ENCODE peak calls at places on chromosomes 7 and 10, in nine cellular contexts. One of them, this sample, is unnamed.

GRCh38 chr10:46545861-46546590 is 10.4 kb downstream of the GPRIN2 start:
- DNase-seq in T follicular helper cell: no peak
- DNase-seq in NCI-H1930: no peak
- DNase-seq in cardiac fibroblast: no peak
- DNase-seq in stimulated activated CD4-positive, alpha-beta T cell treated with anti-CD3 and anti-CD28 coated beads, Interleukin-1b, Interleukin-23, amount 100 ng/mL, for 4 hours: no peak
- DNase-seq in hippocampal formation: no peak
- DNase-seq in activated CD4-positive, alpha-beta memory T cell treated with anti-CD3 and anti-CD28 coated beads for 36 hours: no peak
- DNase-seq in stomach: peak
- DNase-seq in head of caudate nucleus: peak
- DNase-seq in this sample: peak

GRCh38 chr10:103543617-103544525 is 50.4 kb downstream of the NEURL1 start:
- DNase-seq in T follicular helper cell: no peak
- DNase-seq in NCI-H1930: no peak
- DNase-seq in cardiac fibroblast: no peak
- DNase-seq in stimulated activated CD4-positive, alpha-beta T cell treated with anti-CD3 and anti-CD28 coated beads, Interleukin-1b, Interleukin-23, amount 100 ng/mL, for 4 hours: no peak
- DNase-seq in hippocampal formation: no peak
- DNase-seq in activated CD4-positive, alpha-beta memory T cell treated with anti-CD3 and anti-CD28 coated beads for 36 hours: no peak
- DNase-seq in stomach: peak
- DNase-seq in head of caudate nucleus: no peak
- DNase-seq in this sample: no peak

GRCh38 chr10:15347205-15347604 is 23.9 kb downstream of the FAM171A1 start:
- DNase-seq in T follicular helper cell: no peak
- DNase-seq in NCI-H1930: no peak
- DNase-seq in cardiac fibroblast: no peak
- DNase-seq in stimulated activated CD4-positive, alpha-beta T cell treated with anti-CD3 and anti-CD28 coated beads, Interleukin-1b, Interleukin-23, amount 100 ng/mL, for 4 hours: no peak
- DNase-seq in hippocampal formation: no peak
- DNase-seq in activated CD4-positive, alpha-beta memory T cell treated with anti-CD3 and anti-CD28 coated beads for 36 hours: no peak
- DNase-seq in stomach: no peak
- DNase-seq in head of caudate nucleus: no peak
- DNase-seq in this sample: no peak

GRCh38 chr10:70544431-70545340 is 57.9 kb downstream of the PRF1 start:
- DNase-seq in T follicular helper cell: no peak
- DNase-seq in NCI-H1930: no peak
- DNase-seq in cardiac fibroblast: no peak
- DNase-seq in stimulated activated CD4-positive, alpha-beta T cell treated with anti-CD3 and anti-CD28 coated beads, Interleukin-1b, Interleukin-23, amount 100 ng/mL, for 4 hours: no peak
- DNase-seq in hippocampal formation: no peak
- DNase-seq in activated CD4-positive, alpha-beta memory T cell treated with anti-CD3 and anti-CD28 coated beads for 36 hours: no peak
- DNase-seq in stomach: no peak
- DNase-seq in head of caudate nucleus: no peak
- DNase-seq in this sample: no peak

GRCh38 chr10:48209246-48209645 is 65.2 kb downstream of the FRMPD2 start:
- DNase-seq in T follicular helper cell: no peak
- DNase-seq in NCI-H1930: no peak
- DNase-seq in cardiac fibroblast: peak
- DNase-seq in stimulated activated CD4-positive, alpha-beta T cell treated with anti-CD3 and anti-CD28 coated beads, Interleukin-1b, Interleukin-23, amount 100 ng/mL, for 4 hours: no peak
- DNase-seq in hippocampal formation: no peak
- DNase-seq in activated CD4-positive, alpha-beta memory T cell treated with anti-CD3 and anti-CD28 coated beads for 36 hours: no peak
- DNase-seq in stomach: no peak
- DNase-seq in head of caudate nucleus: no peak
- DNase-seq in this sample: no peak

GRCh38 chr10:44030132-44030531 is 354.8 kb downstream of the CXCL12 start:
- DNase-seq in T follicular helper cell: peak
- DNase-seq in NCI-H1930: no peak
- DNase-seq in cardiac fibroblast: no peak
- DNase-seq in stimulated activated CD4-positive, alpha-beta T cell treated with anti-CD3 and anti-CD28 coated beads, Interleukin-1b, Interleukin-23, amount 100 ng/mL, for 4 hours: no peak
- DNase-seq in hippocampal formation: no peak
- DNase-seq in activated CD4-positive, alpha-beta memory T cell treated with anti-CD3 and anti-CD28 coated beads for 36 hours: peak
- DNase-seq in stomach: no peak
- DNase-seq in head of caudate nucleus: no peak
- DNase-seq in this sample: no peak

GRCh38 chr7:12062062-12062461 is 149.0 kb upstream of the TMEM106B start:
- DNase-seq in T follicular helper cell: no peak
- DNase-seq in NCI-H1930: no peak
- DNase-seq in cardiac fibroblast: no peak
- DNase-seq in stimulated activated CD4-positive, alpha-beta T cell treated with anti-CD3 and anti-CD28 coated beads, Interleukin-1b, Interleukin-23, amount 100 ng/mL, for 4 hours: no peak
- DNase-seq in hippocampal formation: no peak
- DNase-seq in activated CD4-positive, alpha-beta memory T cell treated with anti-CD3 and anti-CD28 coated beads for 36 hours: no peak
- DNase-seq in stomach: no peak
- DNase-seq in head of caudate nucleus: no peak
- DNase-seq in this sample: no peak

GRCh38 chr10:115050375-115050960 is 42.7 kb upstream of the ATRNL1 start:
- DNase-seq in T follicular helper cell: no peak
- DNase-seq in NCI-H1930: no peak
- DNase-seq in cardiac fibroblast: no peak
- DNase-seq in stimulated activated CD4-positive, alpha-beta T cell treated with anti-CD3 and anti-CD28 coated beads, Interleukin-1b, Interleukin-23, amount 100 ng/mL, for 4 hours: no peak
- DNase-seq in hippocampal formation: no peak
- DNase-seq in activated CD4-positive, alpha-beta memory T cell treated with anti-CD3 and anti-CD28 coated beads for 36 hours: no peak
- DNase-seq in stomach: no peak
- DNase-seq in head of caudate nucleus: no peak
- DNase-seq in this sample: no peak

GRCh38 chr7:47039899-47040298 is 542.0 kb downstream of the TNS3 start:
- DNase-seq in T follicular helper cell: no peak
- DNase-seq in NCI-H1930: no peak
- DNase-seq in cardiac fibroblast: peak
- DNase-seq in stimulated activated CD4-positive, alpha-beta T cell treated with anti-CD3 and anti-CD28 coated beads, Interleukin-1b, Interleukin-23, amount 100 ng/mL, for 4 hours: no peak
- DNase-seq in hippocampal formation: no peak
- DNase-seq in activated CD4-positive, alpha-beta memory T cell treated with anti-CD3 and anti-CD28 coated beads for 36 hours: no peak
- DNase-seq in stomach: no peak
- DNase-seq in head of caudate nucleus: no peak
- DNase-seq in this sample: no peak

GRCh38 chr10:91700788-91701444 is 68.0 kb upstream of the PPP1R3C start:
- DNase-seq in T follicular helper cell: no peak
- DNase-seq in NCI-H1930: no peak
- DNase-seq in cardiac fibroblast: peak
- DNase-seq in stimulated activated CD4-positive, alpha-beta T cell treated with anti-CD3 and anti-CD28 coated beads, Interleukin-1b, Interleukin-23, amount 100 ng/mL, for 4 hours: no peak
- DNase-seq in hippocampal formation: no peak
- DNase-seq in activated CD4-positive, alpha-beta memory T cell treated with anti-CD3 and anti-CD28 coated beads for 36 hours: no peak
- DNase-seq in stomach: no peak
- DNase-seq in head of caudate nucleus: no peak
- DNase-seq in this sample: no peak

GRCh38 chr7:44177570-44178131 is 11.6 kb downstream of the GCK start:
- DNase-seq in T follicular helper cell: no peak
- DNase-seq in NCI-H1930: no peak
- DNase-seq in cardiac fibroblast: peak
- DNase-seq in stimulated activated CD4-positive, alpha-beta T cell treated with anti-CD3 and anti-CD28 coated beads, Interleukin-1b, Interleukin-23, amount 100 ng/mL, for 4 hours: no peak
- DNase-seq in hippocampal formation: peak
- DNase-seq in activated CD4-positive, alpha-beta memory T cell treated with anti-CD3 and anti-CD28 coated beads for 36 hours: no peak
- DNase-seq in stomach: no peak
- DNase-seq in head of caudate nucleus: peak
- DNase-seq in this sample: peak

GRCh38 chr7:164882-165660 is 27.3 kb upstream of the FAM20C start:
- DNase-seq in T follicular helper cell: no peak
- DNase-seq in NCI-H1930: no peak
- DNase-seq in cardiac fibroblast: no peak
- DNase-seq in stimulated activated CD4-positive, alpha-beta T cell treated with anti-CD3 and anti-CD28 coated beads, Interleukin-1b, Interleukin-23, amount 100 ng/mL, for 4 hours: no peak
- DNase-seq in hippocampal formation: no peak
- DNase-seq in activated CD4-positive, alpha-beta memory T cell treated with anti-CD3 and anti-CD28 coated beads for 36 hours: no peak
- DNase-seq in stomach: peak
- DNase-seq in head of caudate nucleus: peak
- DNase-seq in this sample: no peak

GRCh38 chr7:461453-462172 is 58.0 kb downstream of the PDGFA start:
- DNase-seq in T follicular helper cell: no peak
- DNase-seq in NCI-H1930: no peak
- DNase-seq in cardiac fibroblast: peak
- DNase-seq in stimulated activated CD4-positive, alpha-beta T cell treated with anti-CD3 and anti-CD28 coated beads, Interleukin-1b, Interleukin-23, amount 100 ng/mL, for 4 hours: no peak
- DNase-seq in hippocampal formation: no peak
- DNase-seq in activated CD4-positive, alpha-beta memory T cell treated with anti-CD3 and anti-CD28 coated beads for 36 hours: no peak
- DNase-seq in stomach: no peak
- DNase-seq in head of caudate nucleus: peak
- DNase-seq in this sample: no peak

GRCh38 chr10:33163941-33164824 is 170.3 kb downstream of the NRP1 start:
- DNase-seq in T follicular helper cell: no peak
- DNase-seq in NCI-H1930: no peak
- DNase-seq in cardiac fibroblast: no peak
- DNase-seq in stimulated activated CD4-positive, alpha-beta T cell treated with anti-CD3 and anti-CD28 coated beads, Interleukin-1b, Interleukin-23, amount 100 ng/mL, for 4 hours: no peak
- DNase-seq in hippocampal formation: no peak
- DNase-seq in activated CD4-positive, alpha-beta memory T cell treated with anti-CD3 and anti-CD28 coated beads for 36 hours: no peak
- DNase-seq in stomach: no peak
- DNase-seq in head of caudate nucleus: no peak
- DNase-seq in this sample: no peak

GRCh38 chr7:107150375-107151073 is 18.3 kb upstream of the HBP1 start:
- DNase-seq in T follicular helper cell: peak
- DNase-seq in NCI-H1930: peak
- DNase-seq in cardiac fibroblast: peak
- DNase-seq in stimulated activated CD4-positive, alpha-beta T cell treated with anti-CD3 and anti-CD28 coated beads, Interleukin-1b, Interleukin-23, amount 100 ng/mL, for 4 hours: peak
- DNase-seq in hippocampal formation: peak
- DNase-seq in activated CD4-positive, alpha-beta memory T cell treated with anti-CD3 and anti-CD28 coated beads for 36 hours: peak
- DNase-seq in stomach: peak
- DNase-seq in head of caudate nucleus: peak
- DNase-seq in this sample: no peak

GRCh38 chr10:132390455-132391371 is 6.3 kb upstream of the PWWP2B start:
- DNase-seq in T follicular helper cell: no peak
- DNase-seq in NCI-H1930: no peak
- DNase-seq in cardiac fibroblast: no peak
- DNase-seq in stimulated activated CD4-positive, alpha-beta T cell treated with anti-CD3 and anti-CD28 coated beads, Interleukin-1b, Interleukin-23, amount 100 ng/mL, for 4 hours: no peak
- DNase-seq in hippocampal formation: no peak
- DNase-seq in activated CD4-positive, alpha-beta memory T cell treated with anti-CD3 and anti-CD28 coated beads for 36 hours: no peak
- DNase-seq in stomach: peak
- DNase-seq in head of caudate nucleus: no peak
- DNase-seq in this sample: no peak